ENCODE peak calls at places on chromosomes 11 and 22, in five cellular contexts. One of them, this sample, is unnamed.

GRCh38 chr22:19720150-19720827 is 3.0 kb upstream of the GP1BB start:
- DNase-seq in ovary: no peak
- DNase-seq in H1: no peak
- DNase-seq in lower lobe of right lung: no peak
- DNase-seq in transverse colon: no peak
- DNase-seq in this sample: no peak

GRCh38 chr22:32542332-32543019 is 67.9 kb downstream of the FBXO7 start:
- DNase-seq in ovary: no peak
- DNase-seq in H1: no peak
- DNase-seq in lower lobe of right lung: peak; percentile 56
- DNase-seq in transverse colon: peak; percentile 35
- DNase-seq in this sample: no peak

GRCh38 chr22:43901976-43902643 is 10.3 kb upstream of the PNPLA5 start:
- DNase-seq in ovary: no peak
- DNase-seq in H1: no peak
- DNase-seq in lower lobe of right lung: no peak
- DNase-seq in transverse colon: no peak
- DNase-seq in this sample: no peak

GRCh38 chr22:45966320-45966891 is 10.6 kb downstream of the WNT7B start:
- DNase-seq in ovary: no peak
- DNase-seq in H1: no peak
- DNase-seq in lower lobe of right lung: no peak
- DNase-seq in transverse colon: no peak
- DNase-seq in this sample: peak; percentile 57

GRCh38 chr11:94706211-94706610 is 61.9 kb upstream of the AMOTL1 start:
- DNase-seq in ovary: no peak
- DNase-seq in H1: no peak
- DNase-seq in lower lobe of right lung: no peak
- DNase-seq in transverse colon: no peak
- DNase-seq in this sample: no peak

GRCh38 chr11:107857550-107858216 is 904 bp downstream of the SLC35F2 start:
- DNase-seq in ovary: no peak
- DNase-seq in H1: peak; percentile 65
- DNase-seq in lower lobe of right lung: no peak
- DNase-seq in transverse colon: no peak
- DNase-seq in this sample: peak; percentile 28

GRCh38 chr11:96204721-96205459 is 138.1 kb downstream of the MAML2 start:
- DNase-seq in ovary: no peak
- DNase-seq in H1: no peak
- DNase-seq in lower lobe of right lung: no peak
- DNase-seq in transverse colon: no peak
- DNase-seq in this sample: no peak

GRCh38 chr22:36010913-36011312 is 17.7 kb downstream of the RBFOX2 start:
- DNase-seq in ovary: no peak
- DNase-seq in H1: no peak
- DNase-seq in lower lobe of right lung: no peak
- DNase-seq in transverse colon: no peak
- DNase-seq in this sample: peak; percentile 75

GRCh38 chr11:116412118-116412889 is 360.5 kb downstream of the BUD13 start:
- DNase-seq in ovary: no peak
- DNase-seq in H1: no peak
- DNase-seq in lower lobe of right lung: no peak
- DNase-seq in transverse colon: no peak
- DNase-seq in this sample: no peak

GRCh38 chr22:35008213-35008612 is 57.7 kb upstream of the ISX start:
- DNase-seq in ovary: no peak
- DNase-seq in H1: no peak
- DNase-seq in lower lobe of right lung: no peak
- DNase-seq in transverse colon: no peak
- DNase-seq in this sample: no peak

GRCh38 chr11:33976351-33977199 is 75.0 kb upstream of the CAPRIN1 start:
- DNase-seq in ovary: no peak
- DNase-seq in H1: no peak
- DNase-seq in lower lobe of right lung: no peak
- DNase-seq in transverse colon: no peak
- DNase-seq in this sample: no peak

GRCh38 chr11:134659882-134660281 is 247.8 kb upstream of the B3GAT1 start:
- DNase-seq in ovary: no peak
- DNase-seq in H1: peak; percentile 11
- DNase-seq in lower lobe of right lung: no peak
- DNase-seq in transverse colon: no peak
- DNase-seq in this sample: no peak

DNA sequence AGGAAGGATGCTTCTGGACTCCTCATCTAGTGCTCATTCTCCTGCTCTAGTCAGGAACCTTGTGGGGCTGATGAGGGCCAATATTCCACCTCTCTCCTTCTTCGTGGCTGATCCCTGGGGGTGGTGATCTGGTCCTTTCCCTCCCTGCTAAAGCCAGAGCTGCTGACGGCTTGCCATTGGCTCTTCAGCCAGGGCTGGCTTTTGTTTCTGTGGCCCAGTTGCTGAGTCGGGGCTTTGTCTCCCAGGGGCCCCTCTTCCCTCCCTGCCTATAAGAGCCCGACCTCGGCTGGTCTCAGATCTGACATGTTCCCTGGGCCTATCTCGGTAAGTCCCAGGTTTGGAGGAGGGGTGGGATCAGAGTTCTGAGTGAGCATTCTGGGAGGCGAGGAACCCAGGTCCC is at the start of gene CRYBA4:
- DNase-seq in ovary: no peak
- DNase-seq in H1: no peak
- DNase-seq in lower lobe of right lung: no peak
- DNase-seq in transverse colon: no peak
- DNase-seq in this sample: no peak
- H3K27me3 ChIP-seq in ovary: no peaks in the 10 kb centered on the region
- H3K27me3 ChIP-seq in H1: no peaks in the 10 kb centered on the region
- H3K27me3 ChIP-seq in lower lobe of right lung: no peaks in the 10 kb centered on the region
- H3K27me3 ChIP-seq in transverse colon: no peaks in the 10 kb centered on the region
- H3K27me3 ChIP-seq in this sample: no peaks in the 10 kb centered on the region

DNA sequence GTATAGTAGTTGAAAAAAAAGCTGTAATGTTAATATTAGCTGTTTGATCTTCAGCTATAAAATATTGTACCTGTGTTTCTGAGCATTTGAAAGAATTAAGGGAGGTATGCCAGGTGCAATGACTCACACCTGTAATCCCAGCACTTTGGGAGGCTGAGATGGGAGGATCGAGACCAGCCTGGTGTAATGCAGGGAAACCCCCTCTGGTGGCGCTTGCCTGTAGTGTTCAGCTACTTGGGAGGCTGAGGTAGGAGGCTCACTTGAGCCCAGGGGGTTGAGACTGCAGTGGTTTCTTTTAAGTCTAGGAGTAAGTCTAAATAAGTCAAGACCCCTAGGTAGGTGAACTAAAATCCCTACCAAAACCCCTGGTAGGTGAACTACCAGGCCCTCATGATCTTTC is 37.1 kb downstream of the TAF1D start:
- DNase-seq in ovary: no peak
- DNase-seq in H1: no peak
- DNase-seq in lower lobe of right lung: no peak
- DNase-seq in transverse colon: no peak
- DNase-seq in this sample: no peak
- TF ChIP-seq CTCF in ovary: no peak
- TF ChIP-seq CTCF in H1: no peak
- TF ChIP-seq CTCF in lower lobe of right lung: no peak
- TF ChIP-seq CTCF in transverse colon: no peak
- TF ChIP-seq CTCF in this sample: no peak

GRCh38 chr11:125165111-125165663 is 636 bp downstream of the PKNOX2 start:
- DNase-seq in ovary: peak; percentile 43
- DNase-seq in H1: peak; percentile 73
- DNase-seq in lower lobe of right lung: no peak
- DNase-seq in transverse colon: no peak
- DNase-seq in this sample: peak; percentile 25

GRCh38 chr11:125164422-125165110 is at the start of gene PKNOX2:
- DNase-seq in ovary: peak; percentile 87
- DNase-seq in H1: peak; percentile 93
- DNase-seq in lower lobe of right lung: peak; percentile 68
- DNase-seq in transverse colon: peak; percentile 50
- DNase-seq in this sample: peak; percentile 81

GRCh38 chr11:125162743-125163142 is 1.8 kb upstream of the PKNOX2 start:
- DNase-seq in ovary: no peak
- DNase-seq in H1: no peak
- DNase-seq in lower lobe of right lung: no peak
- DNase-seq in transverse colon: no peak
- DNase-seq in this sample: no peak

GRCh38 chr11:125164091-125164421 is 495 bp upstream of the PKNOX2 start:
- DNase-seq in ovary: no peak
- DNase-seq in H1: no peak
- DNase-seq in lower lobe of right lung: no peak
- DNase-seq in transverse colon: no peak
- DNase-seq in this sample: no peak

DNA sequence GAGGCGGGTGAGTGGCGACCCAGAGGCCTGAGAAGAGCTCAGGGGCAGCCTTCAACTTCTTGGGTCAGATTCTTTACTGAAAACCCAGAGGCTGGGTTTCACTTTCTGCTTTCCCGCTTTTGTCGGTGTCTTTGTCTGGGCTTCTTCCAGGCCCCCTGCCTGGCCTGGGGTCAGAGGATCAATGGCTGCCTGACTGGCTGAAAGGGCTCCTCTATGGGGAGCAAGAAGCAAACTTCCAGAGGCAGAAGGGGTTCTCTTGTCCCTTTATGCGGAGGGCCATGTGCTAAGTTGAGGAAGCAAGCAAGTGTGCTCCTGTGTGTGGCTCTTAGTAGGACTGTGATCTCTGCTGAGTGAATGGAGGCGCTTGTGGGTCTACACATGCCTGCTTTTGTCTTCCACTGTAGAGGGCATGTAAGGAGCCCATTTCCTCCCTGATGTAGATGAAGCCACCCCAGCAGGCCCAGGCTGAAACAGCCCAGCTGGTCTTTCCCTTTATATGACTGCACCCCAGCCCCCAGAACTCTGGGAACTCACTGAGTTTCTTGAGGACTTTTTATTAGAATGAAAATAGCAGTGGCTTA is 1.0 kb upstream of the PKNOX2 start:
- DNase-seq in ovary: no peak
- DNase-seq in H1: peak; percentile 74
- DNase-seq in lower lobe of right lung: no peak
- DNase-seq in transverse colon: no peak
- DNase-seq in this sample: no peak
- H3K27me3 ChIP-seq in ovary: no peaks in the 10 kb centered on the region
- H3K27me3 ChIP-seq in H1: peaks cover 14% of the 10 kb centered on the region
- H3K27me3 ChIP-seq in lower lobe of right lung: peaks cover 53% of the 10 kb centered on the region
- H3K27me3 ChIP-seq in transverse colon: peaks cover 61% of the 10 kb centered on the region
- H3K27me3 ChIP-seq in this sample: peaks cover 48% of the 10 kb centered on the region

DNA sequence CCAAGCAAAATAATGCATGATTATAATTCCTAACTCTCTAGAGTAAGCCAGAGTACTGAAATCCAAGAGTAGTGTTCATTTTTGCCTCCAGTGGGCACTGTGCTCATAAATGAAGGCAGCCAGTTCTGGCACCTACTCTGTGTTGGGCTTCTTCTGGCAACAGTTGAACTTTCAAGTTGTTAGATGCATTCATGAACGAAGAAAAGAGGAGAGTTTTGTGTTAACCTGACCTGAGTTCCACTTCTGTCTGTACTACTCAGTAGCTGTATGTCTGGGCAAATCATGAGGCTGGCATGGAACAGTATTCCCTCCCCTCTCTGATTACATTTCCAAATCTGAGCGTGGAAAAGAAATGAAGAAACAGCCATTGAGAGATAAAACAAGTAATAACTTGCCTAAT is 20.3 kb upstream of the TENM4 start:
- DNase-seq in ovary: peak; percentile 47
- DNase-seq in H1: no peak
- DNase-seq in lower lobe of right lung: no peak
- DNase-seq in transverse colon: no peak
- DNase-seq in this sample: peak; percentile 29
- TF ChIP-seq CTCF in ovary: peak; percentile 59
- TF ChIP-seq CTCF in H1: peak; percentile 76
- TF ChIP-seq CTCF in lower lobe of right lung: peak; percentile 49
- TF ChIP-seq CTCF in transverse colon: peak; percentile 38
- TF ChIP-seq CTCF in this sample: peak; percentile 82

DNA sequence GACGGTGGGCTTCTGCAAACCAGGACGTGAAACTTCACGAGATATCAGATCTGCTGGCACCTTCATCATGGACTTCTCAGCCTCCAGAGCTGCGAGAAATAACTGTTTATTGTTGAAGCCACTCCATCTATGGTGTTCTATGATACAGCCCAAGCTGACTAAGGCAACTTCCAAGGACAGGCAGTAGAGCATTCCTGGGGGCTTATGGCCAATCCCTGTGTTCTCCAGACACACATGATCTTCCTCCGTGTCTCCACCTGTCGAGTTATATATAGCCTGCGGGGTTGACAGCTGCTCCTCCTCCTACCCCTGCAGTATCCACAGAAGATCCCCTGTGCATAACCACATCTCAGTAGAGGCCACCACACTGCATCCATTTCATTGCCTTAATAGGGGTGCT is 11.0 kb downstream of the TP53AIP1 start:
- DNase-seq in ovary: no peak
- DNase-seq in H1: no peak
- DNase-seq in lower lobe of right lung: no peak
- DNase-seq in transverse colon: no peak
- DNase-seq in this sample: no peak
- H3K27me3 ChIP-seq in ovary: no peaks in the 10 kb centered on the region
- H3K27me3 ChIP-seq in H1: peaks cover 2% of the 10 kb centered on the region
- H3K27me3 ChIP-seq in lower lobe of right lung: no peaks in the 10 kb centered on the region
- H3K27me3 ChIP-seq in transverse colon: no peaks in the 10 kb centered on the region
- H3K27me3 ChIP-seq in this sample: no peaks in the 10 kb centered on the region

DNA sequence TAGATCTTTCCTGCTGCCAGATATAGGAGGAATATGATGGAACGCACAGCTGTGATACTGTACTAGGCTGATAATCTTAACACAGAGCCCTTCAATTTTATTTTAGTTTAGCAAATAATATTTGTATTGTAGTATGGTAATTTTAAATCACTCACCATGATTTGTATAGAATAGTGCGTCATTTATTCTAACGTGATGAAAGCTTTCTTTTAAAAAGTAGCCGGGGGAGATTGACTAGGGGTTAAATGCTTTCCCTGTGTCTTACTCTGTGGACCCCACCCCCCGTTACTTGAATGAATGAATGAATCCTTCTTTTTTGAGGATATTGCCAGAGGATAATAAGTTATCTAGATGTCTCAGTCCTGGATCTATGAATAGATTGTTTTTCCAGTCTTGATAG is 72.1 kb downstream of the CECR2 start:
- DNase-seq in ovary: no peak
- DNase-seq in H1: no peak
- DNase-seq in lower lobe of right lung: no peak
- DNase-seq in transverse colon: no peak
- DNase-seq in this sample: no peak
- TF ChIP-seq CTCF in ovary: no peak
- TF ChIP-seq CTCF in H1: no peak
- TF ChIP-seq CTCF in lower lobe of right lung: no peak
- TF ChIP-seq CTCF in transverse colon: no peak
- TF ChIP-seq CTCF in this sample: no peak

This sample was measured in BE2C.